ENCODE peak calls at places on chromosomes 7 and 10, in seven cellular contexts. U is spleen, J is hepatocyte, L is pancreas, P is PC-9, Q is Karpas-422, C is mammary epithelial cell. F is an unnamed sample.

GRCh38 chr10:132143162-132143561 is 43.6 kb upstream of the DPYSL4 start:
- DNase-seq in J (no peak), P (no peak), Q (no peak), L (no peak), U (no peak), C (no peak), F (no peak)

GRCh38 chr7:105838273-105839141 is 37.9 kb downstream of the ATXN7L1 start:
- DNase-seq in J (no peak), C (peak; percentile 15), Q (no peak), P (no peak), L (no peak), U (no peak), F (peak; percentile 67)

GRCh38 chr7:50693475-50693874 is 89.2 kb downstream of the GRB10 start:
- DNase-seq in P (no peak), J (no peak), U (no peak), C (no peak), L (no peak), Q (no peak), F (no peak)

GRCh38 chr7:129949292-129950133 is 3.2 kb downstream of the UBE2H start:
- DNase-seq in P (no peak), U (no peak), Q (peak; percentile 71), C (peak; percentile 95), L (peak; percentile 27), J (peak; percentile 62), F (no peak)

GRCh38 chr7:11428877-11429617 is 403.0 kb downstream of the THSD7A start:
- DNase-seq in Q (no peak), U (no peak), C (no peak), J (no peak), P (no peak), L (no peak), F (no peak)

GRCh38 chr10:28429573-28430216 is 103.2 kb upstream of the WAC start:
- DNase-seq in Q (peak; percentile 61), C (peak; percentile 14), P (no peak), L (no peak), J (no peak), U (no peak), F (no peak)

GRCh38 chr10:129522041-129522585 is 55.1 kb downstream of the MGMT start:
- DNase-seq in L (no peak), P (peak; percentile 51), U (no peak), Q (no peak), C (peak; percentile 14), J (no peak), F (no peak)

GRCh38 chr10:42951486-42952251 is 125.2 kb upstream of the RET start:
- DNase-seq in P (peak; percentile 35), Q (no peak), C (no peak), U (peak; percentile 68), L (peak; percentile 49), J (peak; percentile 42), F (peak; percentile 53)

GRCh38 chr10:44962870-44963738 is 3.5 kb downstream of the RASSF4 start:
- DNase-seq in J (no peak), P (no peak), Q (peak; percentile 72), L (no peak), C (no peak), U (peak; percentile 81), F (no peak)

GRCh38 chr10:86104611-86105145 is 261.9 kb downstream of the GRID1 start:
- DNase-seq in U (peak; percentile 59), L (no peak), Q (no peak), J (no peak), P (no peak), C (no peak), F (no peak)

GRCh38 chr7:129990403-129991192 is 37.8 kb upstream of the UBE2H start:
- DNase-seq in C (no peak), U (peak; percentile 68), J (no peak), P (no peak), L (no peak), Q (no peak), F (no peak)

GRCh38 chr10:78905015-78905939 is 163.5 kb upstream of the ZMIZ1 start:
- DNase-seq in C (no peak), J (no peak), U (no peak), P (no peak), Q (no peak), L (no peak), F (no peak)

GRCh38 chr7:79185605-79186004 is 267.9 kb downstream of the MAGI2 start:
- DNase-seq in L (no peak), U (no peak), J (no peak), Q (no peak), P (no peak), C (peak; percentile 92), F (no peak)

GRCh38 chr7:1293950-1294728 is 61.5 kb downstream of the UNCX start:
- DNase-seq in Q (no peak), P (no peak), J (no peak), L (no peak), C (no peak), U (peak; percentile 62), F (peak; percentile 35)
- H3K27me3 ChIP-seq in Q (no peaks in the 10 kb centered on the region), P (peaks cover 91% of the 10 kb centered on the region), J (peaks cover 31% of the 10 kb centered on the region), L (peaks cover 4% of the 10 kb centered on the region), C (peaks cover 28% of the 10 kb centered on the region), U (peaks cover 91% of the 10 kb centered on the region), F (peaks cover 89% of the 10 kb centered on the region)

DNA sequence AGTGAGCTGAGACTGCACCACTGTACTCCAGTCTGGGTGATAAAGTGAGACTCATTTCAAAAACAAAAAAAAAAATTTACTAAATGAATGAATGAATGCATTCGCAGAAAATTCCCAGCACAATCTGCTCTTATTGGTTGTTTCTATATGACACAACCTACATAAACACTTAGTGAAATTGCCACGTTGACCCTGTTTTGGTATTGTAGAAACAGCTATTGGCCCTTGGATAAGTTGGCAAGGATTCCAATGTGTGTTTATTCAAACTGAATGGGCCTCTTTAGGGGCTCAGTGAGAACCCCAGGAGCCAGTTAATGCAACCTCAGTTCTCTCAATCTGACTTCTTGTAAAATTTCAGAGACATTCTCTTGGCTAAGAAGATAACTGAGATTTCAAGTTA is 66.0 kb downstream of the HHEX start:
- DNase-seq in C (no peak), P (no peak), U (no peak), Q (peak; percentile 41), L (no peak), J (no peak), F (no peak)
- H3K27me3 ChIP-seq in C (no peaks in the 10 kb centered on the region), P (no peaks in the 10 kb centered on the region), U (no peaks in the 10 kb centered on the region), Q (no peaks in the 10 kb centered on the region), L (no peaks in the 10 kb centered on the region), J (peaks cover 9% of the 10 kb centered on the region), F (no peaks in the 10 kb centered on the region)

GRCh38 chr10:126068357-126068756 is 172.0 kb downstream of the FANK1 start:
- DNase-seq in C (no peak), Q (no peak), U (no peak), L (no peak), P (no peak), J (no peak), F (no peak)
- H3K27me3 ChIP-seq in C (no peaks in the 10 kb centered on the region), Q (no peaks in the 10 kb centered on the region), U (peaks cover 15% of the 10 kb centered on the region), L (no peaks in the 10 kb centered on the region), P (no peaks in the 10 kb centered on the region), J (no peaks in the 10 kb centered on the region), F (no peaks in the 10 kb centered on the region)

DNA sequence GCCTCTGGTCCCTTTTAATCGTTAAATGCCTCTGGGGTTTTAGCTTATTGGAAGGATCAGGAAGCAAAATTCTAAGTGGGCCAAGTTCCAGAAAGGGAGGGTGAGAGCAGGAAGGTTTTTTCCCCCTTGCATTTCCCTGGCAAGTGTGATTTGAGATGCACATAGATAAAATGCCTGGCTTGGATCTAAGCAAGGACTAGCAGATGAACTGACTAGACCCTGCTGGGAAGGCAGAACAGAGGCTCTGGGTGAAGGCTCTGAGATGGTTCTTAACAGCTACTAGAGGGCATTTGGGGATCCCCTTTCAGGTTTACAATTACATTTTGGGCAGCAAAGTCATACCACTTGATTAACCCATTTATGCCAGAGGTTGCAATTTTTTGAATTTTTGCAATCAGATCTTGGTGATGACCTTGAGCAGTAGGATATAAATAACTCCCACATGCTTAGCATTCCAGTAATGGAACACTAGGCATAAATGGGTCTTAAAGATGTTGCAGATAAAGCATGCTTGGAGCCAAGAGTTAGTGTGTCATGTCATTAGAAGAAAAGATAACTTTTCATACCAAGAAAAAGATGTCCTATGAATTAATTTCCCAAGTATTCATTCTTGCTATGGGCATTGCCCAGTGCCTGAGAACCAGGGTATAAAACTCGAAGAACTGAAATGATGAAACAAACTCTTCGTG is 205.9 kb downstream of the SEC23IP start:
- DNase-seq in P (no peak), L (no peak), Q (no peak), C (no peak), U (no peak), J (no peak), F (no peak)
- H3K27me3 ChIP-seq in P (peaks cover 19% of the 10 kb centered on the region), L (no peaks in the 10 kb centered on the region), Q (no peaks in the 10 kb centered on the region), C (peaks cover 2% of the 10 kb centered on the region), U (peaks cover 1% of the 10 kb centered on the region), J (no peaks in the 10 kb centered on the region), F (no peaks in the 10 kb centered on the region)

GRCh38 chr7:157521752-157522151 is 184.9 kb downstream of the DNAJB6 start:
- DNase-seq in Q (no peak), C (no peak), L (no peak), J (no peak), P (no peak), U (no peak), F (no peak)
- H3K27me3 ChIP-seq in Q (no peaks in the 10 kb centered on the region), C (no peaks in the 10 kb centered on the region), L (no peaks in the 10 kb centered on the region), J (no peaks in the 10 kb centered on the region), P (peaks cover 100% of the 10 kb centered on the region), U (peaks cover 12% of the 10 kb centered on the region), F (peaks cover 3% of the 10 kb centered on the region)

GRCh38 chr10:67861750-67862460 is 22.6 kb upstream of the SIRT1 start:
- DNase-seq in P (no peak), Q (no peak), U (no peak), J (no peak), C (no peak), L (no peak), F (no peak)
- H3K27me3 ChIP-seq in P (no peaks in the 10 kb centered on the region), Q (no peaks in the 10 kb centered on the region), U (no peaks in the 10 kb centered on the region), J (no peaks in the 10 kb centered on the region), C (no peaks in the 10 kb centered on the region), L (no peaks in the 10 kb centered on the region), F (no peaks in the 10 kb centered on the region)

DNA sequence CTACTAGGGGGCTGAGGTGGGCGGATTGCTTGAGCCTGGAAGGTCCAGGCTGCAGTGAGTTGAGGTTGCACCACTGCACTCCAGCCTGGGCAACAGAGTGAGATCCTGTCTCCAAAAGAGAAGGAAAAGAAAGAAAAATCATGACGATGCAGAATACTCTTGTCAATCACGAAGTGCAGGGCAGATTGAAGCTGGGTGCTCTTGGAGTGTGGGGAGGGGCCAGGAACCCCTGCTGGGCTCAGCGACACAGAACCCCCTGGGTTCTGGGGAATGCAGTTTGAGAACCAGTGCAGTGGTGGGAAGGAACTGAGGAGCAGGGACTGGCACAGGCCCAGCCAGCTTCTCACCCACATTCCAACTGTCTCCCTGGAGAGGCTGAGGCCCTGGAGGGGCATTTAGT is 10.8 kb upstream of the INTS1 start:
- DNase-seq in P (peak; percentile 52), U (no peak), J (no peak), Q (no peak), C (no peak), L (no peak), F (no peak)
- H3K27me3 ChIP-seq in P (no peaks in the 10 kb centered on the region), U (peaks cover 21% of the 10 kb centered on the region), J (no peaks in the 10 kb centered on the region), Q (no peaks in the 10 kb centered on the region), C (no peaks in the 10 kb centered on the region), L (no peaks in the 10 kb centered on the region), F (peaks cover 4% of the 10 kb centered on the region)

F was measured in lower lobe of right lung.